ENCODE peak calls at places on chromosomes 4 and X, in nine cellular contexts. Y, K, M, G, N, F, Z, U and D are unnamed samples.

GRCh38 chr4:45347056-45347455 is 620.7 kb upstream of the GNPDA2 start:
- DNase-seq in U (no peak), F (no peak), Z (no peak), N (no peak), Y (no peak), K (no peak), G (no peak), M (no peak), D (no peak)

GRCh38 chrX:34491126-34491525 is 166.0 kb downstream of the TMEM47 start:
- DNase-seq in M (no peak), U (no peak), G (no peak), K (no peak), F (no peak), Z (no peak), Y (no peak), N (no peak), D (no peak)

GRCh38 chrX:44903107-44903506 is 30.1 kb downstream of the KDM6A start:
- DNase-seq in F (no peak), N (no peak), Z (no peak), Y (no peak), G (peak), K (no peak), U (no peak), M (no peak), D (no peak)

GRCh38 chr4:107682306-107682705 is 37.7 kb downstream of the PAPSS1 start:
- DNase-seq in G (no peak), U (no peak), M (no peak), F (no peak), K (no peak), N (no peak), Z (no peak), Y (no peak), D (no peak)

GRCh38 chr4:155796031-155796430 is 37.2 kb downstream of the GUCY1B1 start:
- DNase-seq in F (no peak), Z (no peak), G (no peak), Y (no peak), K (no peak), U (no peak), N (no peak), M (no peak), D (no peak)

GRCh38 chrX:155053656-155054055 is 17.3 kb downstream of the CMC4 start:
- DNase-seq in K (no peak), U (no peak), N (no peak), Z (no peak), M (no peak), G (no peak), F (no peak), Y (no peak), D (no peak)

GRCh38 chr4:114028071-114028470 is 48.6 kb upstream of the ARSJ start:
- DNase-seq in U (no peak), M (no peak), N (no peak), K (no peak), F (no peak), Y (no peak), G (peak), Z (no peak), D (no peak)

GRCh38 chrX:149937881-149938426 is 337 bp downstream of the EOLA2 start:
- DNase-seq in Z (no peak), Y (no peak), N (peak), K (peak), U (no peak), G (no peak), M (peak), F (peak), D (no peak)

GRCh38 chr4:145812902-145813301 is 125.7 kb downstream of the ZNF827 start:
- DNase-seq in G (no peak), U (no peak), Y (no peak), K (no peak), N (no peak), F (no peak), Z (no peak), M (no peak), D (no peak)

GRCh38 chr4:114019276-114019971 is 40.0 kb upstream of the ARSJ start:
- DNase-seq in N (no peak), Z (no peak), Y (no peak), U (no peak), M (no peak), F (no peak), G (no peak), K (no peak), D (no peak)

GRCh38 chr4:38223306-38223705 is 263.1 kb downstream of the PTTG2 start:
- DNase-seq in F (no peak), K (no peak), N (no peak), G (no peak), Z (no peak), M (no peak), U (no peak), Y (peak), D (no peak)

GRCh38 chrX:150581093-150581775 is 12.8 kb downstream of the MTM1 start:
- DNase-seq in M (no peak), K (no peak), F (no peak), Y (no peak), G (peak), U (no peak), N (no peak), Z (no peak), D (no peak)

GRCh38 chr4:152825336-152825735 is 45.6 kb downstream of the ARFIP1 start:
- DNase-seq in Z (no peak), Y (no peak), M (no peak), K (no peak), G (no peak), F (no peak), N (no peak), U (no peak), D (no peak)

GRCh38 chr4:168848977-168849687 is 160.9 kb downstream of the CBR4 start:
- DNase-seq in G (no peak), Y (no peak), Z (no peak), N (no peak), M (no peak), F (no peak), U (no peak), K (no peak), D (no peak)

GRCh38 chrX:141936080-141936479 is 32.4 kb downstream of the MAGEC1 start:
- DNase-seq in K (no peak), Z (no peak), Y (no peak), G (no peak), F (no peak), M (no peak), N (no peak), U (no peak), D (no peak)

GRCh38 chr4:47532658-47533057 is 47.6 kb downstream of the ATP10D start:
- DNase-seq in G (no peak), N (no peak), Y (no peak), M (no peak), U (no peak), F (no peak), K (no peak), Z (no peak), D (no peak)

GRCh38 chr4:101126044-101126443 is 221.3 kb downstream of the PPP3CA start:
- DNase-seq in Y (no peak), G (peak), M (no peak), U (no peak), Z (no peak), F (no peak), K (no peak), N (no peak), D (no peak)

GRCh38 chrX:12871181-12871580 is 4.3 kb downstream of the TLR7 start:
- DNase-seq in Y (no peak), K (no peak), Z (no peak), G (no peak), U (no peak), N (no peak), F (no peak), M (no peak), D (no peak)

GRCh38 chr4:109947918-109948317 is 35.2 kb downstream of the EGF start:
- DNase-seq in M (no peak), U (no peak), Z (no peak), Y (no peak), G (no peak), F (no peak), K (no peak), N (no peak), D (no peak)

GRCh38 chr4:17646693-17647092 is 32.3 kb downstream of the MED28 start:
- DNase-seq in K (no peak), G (no peak), Y (no peak), N (no peak), F (no peak), M (no peak), Z (no peak), U (no peak), D (no peak)

GRCh38 chr4:17650404-17650803 is 36.0 kb downstream of the MED28 start:
- DNase-seq in U (no peak), F (no peak), G (no peak), K (no peak), Y (no peak), N (no peak), M (no peak), Z (no peak), D (no peak)

GRCh38 chr4:17642404-17642783 is 28.0 kb downstream of the MED28 start:
- DNase-seq in G (no peak), M (no peak), Z (no peak), U (no peak), N (no peak), Y (no peak), F (no peak), K (no peak), D (no peak)

GRCh38 chr4:17647176-17647806 is 32.9 kb downstream of the MED28 start:
- DNase-seq in Y (no peak), F (no peak), M (peak), Z (no peak), G (no peak), N (no peak), U (no peak), K (no peak), D (no peak)

GRCh38 chr4:17647927-17648326 is 33.5 kb downstream of the MED28 start:
- DNase-seq in F (no peak), G (no peak), U (no peak), K (no peak), Z (no peak), M (no peak), N (no peak), Y (no peak), D (no peak)
- TF ChIP-seq CTCF in F (no peak), G (no peak), U (no peak), K (no peak), Z (no peak), M (no peak), N (no peak), Y (no peak), D (no peak)

GRCh38 chr4:174152717-174153466 is 130.6 kb downstream of the FBXO8 start:
- DNase-seq in U (no peak), K (no peak), M (no peak), G (no peak), Z (no peak), Y (no peak), N (no peak), F (no peak), D (no peak)

GRCh38 chr4:174157106-174157607 is 126.3 kb downstream of the FBXO8 start:
- DNase-seq in U (no peak), Y (no peak), N (no peak), M (no peak), Z (no peak), F (no peak), K (no peak), G (peak), D (no peak)

GRCh38 chr4:174154455-174154854 is 129.0 kb downstream of the FBXO8 start:
- DNase-seq in K (no peak), U (no peak), M (no peak), Y (no peak), N (no peak), G (peak), F (no peak), Z (no peak), D (no peak)

GRCh38 chr4:174156239-174156826 is 127.1 kb downstream of the FBXO8 start:
- DNase-seq in Z (peak), Y (no peak), N (no peak), M (no peak), F (no peak), G (peak), U (peak), K (no peak), D (no peak)
- TF ChIP-seq CTCF in Z (peak), Y (no peak), N (peak), M (no peak), F (peak), G (peak), U (peak), K (peak), D (peak)

DNA sequence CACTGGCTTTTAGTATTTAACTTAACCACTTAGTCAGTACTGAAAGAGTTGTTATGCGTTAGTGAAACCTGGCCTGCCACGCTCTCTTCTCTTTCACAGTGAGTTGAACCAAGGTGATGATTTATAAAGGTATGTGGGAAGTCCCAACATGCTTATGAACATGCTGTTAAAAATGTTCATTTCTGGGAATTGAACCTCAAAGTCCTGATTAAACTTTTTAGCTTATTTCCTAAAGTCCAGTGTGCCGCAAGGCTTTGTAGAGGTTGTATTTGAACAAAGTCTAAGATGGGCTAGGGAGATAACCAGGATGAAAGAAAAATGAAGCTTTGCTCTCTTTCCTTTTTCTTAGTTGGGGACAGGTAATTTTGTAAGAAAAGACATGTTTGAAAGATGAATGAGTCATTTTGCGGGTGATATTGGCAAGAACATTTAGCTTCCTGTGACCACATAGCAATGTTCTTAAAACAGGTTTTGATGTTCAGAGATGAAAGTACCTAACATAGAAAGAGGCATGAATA is 270.3 kb downstream of the DTHD1 start:
- DNase-seq in N (no peak), Y (no peak), M (no peak), G (no peak), Z (no peak), U (no peak), K (no peak), F (no peak), D (no peak)
- TF ChIP-seq CTCF in N (no peak), Y (no peak), M (no peak), G (no peak), Z (no peak), U (no peak), K (no peak), F (no peak), D (no peak)

GRCh38 chr4:138981930-138982390 is 33.6 kb upstream of the NOCT start:
- DNase-seq in G (peak), F (no peak), N (no peak), Z (no peak), U (peak), Y (no peak), M (no peak), K (no peak), D (no peak)
- TF ChIP-seq CTCF in G (no peak), F (no peak), N (no peak), Z (no peak), U (no peak), Y (no peak), M (peak), K (no peak), D (peak)

GRCh38 chr4:189613202-189613601 is 327.5 kb upstream of the FRG1 start:
- DNase-seq in M (no peak), Z (no peak), U (no peak), Y (no peak), K (no peak), F (no peak), G (no peak), N (no peak), D (no peak)

DNA sequence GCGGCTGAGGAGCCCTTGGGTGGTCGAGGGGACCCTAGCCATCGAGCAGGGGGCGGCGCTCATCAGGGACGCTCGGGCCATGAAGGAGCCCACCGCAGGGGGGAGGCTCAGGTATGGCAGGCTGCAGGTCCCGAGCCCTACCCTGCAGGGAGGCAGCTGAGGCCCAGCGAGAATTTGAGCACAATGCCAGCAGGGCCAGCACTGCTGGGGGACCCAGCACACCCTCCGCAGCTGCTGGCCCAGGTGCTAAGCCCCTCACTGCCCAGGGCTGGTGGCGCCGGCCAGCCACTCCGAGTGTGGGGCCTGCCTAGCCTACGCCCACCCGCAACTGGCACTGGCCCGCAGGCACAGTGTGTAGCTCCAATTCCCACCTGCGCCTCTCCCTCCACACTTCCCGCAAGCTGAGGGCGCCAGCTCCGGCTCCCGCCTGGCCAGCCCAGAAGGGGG is 325.4 kb upstream of the FRG1 start:
- DNase-seq in U (no peak), K (no peak), Y (no peak), F (no peak), Z (no peak), G (no peak), N (no peak), M (peak), D (no peak)
- TF ChIP-seq CTCF in U (no peak), K (no peak), Y (no peak), F (no peak), Z (no peak), G (no peak), N (no peak), M (no peak), D (no peak)

GRCh38 chrX:30246769-30247489 is at the start of gene MAGEB1:
- DNase-seq in U (no peak), K (no peak), G (no peak), M (peak), N (no peak), Y (no peak), F (no peak), Z (no peak), D (no peak)
- TF ChIP-seq CTCF in U (no peak), K (no peak), G (no peak), M (no peak), N (no peak), Y (no peak), F (no peak), Z (no peak), D (no peak)

GRCh38 chr4:81032805-81033684 is 2.5 kb downstream of the BMP3 start:
- DNase-seq in N (no peak), Z (no peak), F (no peak), G (no peak), M (no peak), U (no peak), K (no peak), Y (no peak), D (no peak)

GRCh38 chr4:81030061-81030616 is 369 bp upstream of the BMP3 start:
- DNase-seq in M (no peak), Y (no peak), K (no peak), U (no peak), F (no peak), G (no peak), N (no peak), Z (no peak), D (no peak)

GRCh38 chr4:81030617-81031388 is at the start of gene BMP3:
- DNase-seq in F (peak), N (peak), G (peak), Z (no peak), Y (peak), M (peak), U (peak), K (no peak), D (peak)

GRCh38 chr4:81031389-81032173 is 1.1 kb downstream of the BMP3 start:
- DNase-seq in G (no peak), Z (peak), K (no peak), Y (no peak), N (peak), F (no peak), M (no peak), U (no peak), D (no peak)

GRCh38 chr4:81032174-81032551 is 1.7 kb downstream of the BMP3 start:
- DNase-seq in Y (no peak), G (no peak), K (no peak), M (no peak), F (no peak), N (no peak), Z (no peak), U (no peak), D (no peak)
- TF ChIP-seq CTCF in Y (no peak), G (no peak), K (no peak), M (no peak), F (no peak), N (no peak), Z (no peak), U (no peak), D (no peak)

GRCh38 chr4:40887690-40888089 is 137.9 kb downstream of the NSUN7 start:
- DNase-seq in Z (no peak), Y (no peak), U (no peak), N (no peak), K (no peak), M (no peak), G (peak), F (no peak), D (no peak)
- TF ChIP-seq CTCF in Z (no peak), Y (no peak), U (no peak), N (no peak), K (no peak), M (no peak), G (no peak), F (no peak), D (no peak)

GRCh38 chr4:184310171-184310567 is 92.5 kb upstream of the ENPP6 start:
- DNase-seq in Z (peak), G (no peak), M (peak), N (no peak), K (peak), F (no peak), Y (peak), U (peak), D (no peak)
- TF ChIP-seq CTCF in Z (peak), G (no peak), M (peak), N (no peak), K (peak), F (no peak), Y (no peak), U (no peak), D (no peak)